ENCODE peak calls at places on chromosomes 5 and 9, in eight cellular contexts. B, M, F, P, J, G, O and Y are unnamed samples.

GRCh38 chr9:38643456-38644173 is 23.2 kb upstream of the ANKRD18A start:
- DNase-seq in J (no peak), O (no peak), B (no peak), F (no peak), G (no peak), M (no peak), P (no peak), Y (no peak)

GRCh38 chr5:66520854-66521253 is 75.3 kb upstream of the MAST4 start:
- DNase-seq in P (no peak), O (no peak), B (no peak), G (no peak), J (no peak), F (no peak), M (no peak), Y (no peak)

GRCh38 chr5:79901631-79902030 is 89.4 kb downstream of the MTX3 start:
- DNase-seq in B (no peak), O (no peak), P (no peak), G (no peak), J (no peak), M (no peak), F (no peak), Y (no peak)

GRCh38 chr5:139368613-139369012 is 14.5 kb downstream of the SLC23A1 start:
- DNase-seq in J (no peak), P (no peak), O (no peak), F (no peak), B (no peak), M (no peak), G (no peak), Y (no peak)

GRCh38 chr9:131397100-131397790 is 3.4 kb downstream of the PRRC2B start:
- DNase-seq in M (no peak), J (no peak), P (no peak), F (no peak), B (no peak), O (no peak), G (no peak), Y (no peak)

GRCh38 chr5:178277346-178277745 is 44.7 kb upstream of the PHYKPL start:
- DNase-seq in M (no peak), P (no peak), J (no peak), B (no peak), O (no peak), G (no peak), F (no peak), Y (no peak)

GRCh38 chr5:71699751-71700150 is 19.3 kb upstream of the CARTPT start:
- DNase-seq in F (no peak), P (no peak), B (no peak), G (no peak), J (no peak), M (no peak), O (no peak), Y (no peak)

GRCh38 chr5:99088309-99088708 is 159.5 kb upstream of the CHD1 start:
- DNase-seq in J (no peak), G (no peak), P (no peak), O (no peak), M (no peak), B (no peak), F (no peak), Y (no peak)

GRCh38 chr5:102547161-102547560 is 48.4 kb upstream of the SLCO6A1 start:
- DNase-seq in J (no peak), B (no peak), P (no peak), G (no peak), F (no peak), O (no peak), M (no peak), Y (no peak)

GRCh38 chr5:45695011-45695667 is 1.0 kb downstream of the HCN1 start:
- DNase-seq in P (no peak), M (no peak), B (no peak), O (no peak), G (peak), J (no peak), F (no peak), Y (peak)

GRCh38 chr9:81685763-81686613 is 3.4 kb downstream of the TLE1 start:
- DNase-seq in J (no peak), O (no peak), P (no peak), G (peak), F (no peak), B (no peak), M (no peak), Y (no peak)

GRCh38 chr5:41695920-41696582 is 174.2 kb downstream of the OXCT1 start:
- DNase-seq in F (no peak), G (no peak), J (no peak), O (no peak), B (no peak), P (no peak), M (no peak), Y (no peak)

GRCh38 chr5:176533390-176533789 is 3.8 kb downstream of the RNF44 start:
- DNase-seq in G (no peak), M (no peak), F (no peak), O (no peak), P (no peak), B (peak), J (no peak), Y (no peak)

GRCh38 chr9:3008091-3008490 is 164.2 kb upstream of the PUM3 start:
- DNase-seq in O (no peak), F (no peak), B (no peak), P (no peak), J (no peak), M (no peak), G (no peak), Y (no peak)

GRCh38 chr9:96585426-96585825 is 34.2 kb downstream of the CDC14B start:
- DNase-seq in G (no peak), B (no peak), F (no peak), M (no peak), J (no peak), O (no peak), P (no peak), Y (no peak)

GRCh38 chr9:116484483-116484776 is 202.7 kb upstream of the TRIM32 start:
- DNase-seq in O (no peak), M (no peak), P (no peak), F (no peak), J (no peak), G (no peak), B (no peak), Y (no peak)

GRCh38 chr5:120372899-120373298 is 91.2 kb upstream of the PRR16 start:
- DNase-seq in G (no peak), P (no peak), M (no peak), F (no peak), O (no peak), J (no peak), B (no peak), Y (no peak)

GRCh38 chr9:99127372-99128132 is 22.6 kb downstream of the TGFBR1 start:
- DNase-seq in B (no peak), F (no peak), M (no peak), P (no peak), G (no peak), O (no peak), J (no peak), Y (no peak)

GRCh38 chr5:130526708-130527107 is 622.4 kb downstream of the CHSY3 start:
- DNase-seq in M (no peak), O (no peak), J (peak), B (no peak), G (no peak), F (no peak), P (no peak), Y (no peak)

GRCh38 chr5:107248065-107248695 is 422.6 kb downstream of the EFNA5 start:
- DNase-seq in M (peak), G (peak), P (no peak), B (peak), J (peak), O (no peak), F (peak), Y (no peak)

GRCh38 chr5:3009605-3010004 is 258.1 kb upstream of the IRX2 start:
- DNase-seq in J (no peak), O (no peak), G (no peak), F (no peak), B (no peak), P (no peak), M (no peak), Y (no peak)